ENCODE peak calls at places on chromosomes 4 and X, in ten cellular contexts. D, K, A, N, C, S, V, J, G and R are unnamed samples.

GRCh38 chrX:38293741-38294140 is 33.6 kb downstream of the RPGR start:
- DNase-seq in G (no peak), D (no peak), K (no peak), J (no peak), N (no peak), A (no peak), S (no peak), V (peak; percentile 26), C (peak; percentile 33), R (no peak)

GRCh38 chr4:47386592-47387235 is 76.8 kb downstream of the COMMD8 start:
- DNase-seq in S (no peak), N (no peak), V (no peak), A (no peak), G (no peak), C (peak; percentile 87), J (no peak), D (no peak), K (no peak), R (no peak)

GRCh38 chr4:1572521-1572920 is 111.6 kb downstream of the FAM53A start:
- DNase-seq in K (peak; percentile 29), N (no peak), J (no peak), C (no peak), A (peak; percentile 39), V (no peak), G (peak; percentile 18), S (no peak), D (no peak), R (no peak)

GRCh38 chr4:78058591-78059523 is 1.7 kb downstream of the FRAS1 start:
- DNase-seq in J (peak; percentile 20), D (peak; percentile 24), K (peak; percentile 58), C (peak; percentile 16), G (peak; percentile 61), V (peak; percentile 17), A (peak; percentile 91), N (peak; percentile 77), S (peak; percentile 68), R (peak; percentile 61)

GRCh38 chr4:179110356-179110755 is 1668.1 kb upstream of the AGA start:
- DNase-seq in N (no peak), K (no peak), G (no peak), C (no peak), J (no peak), A (no peak), V (peak; percentile 94), S (no peak), D (no peak), R (no peak)

GRCh38 chr4:185211035-185211434 is 1.6 kb downstream of the SNX25 start:
- DNase-seq in D (no peak), S (no peak), C (peak; percentile 42), N (no peak), G (no peak), A (peak; percentile 30), J (no peak), V (peak; percentile 20), K (no peak), R (no peak)

GRCh38 chr4:48483777-48484493 is 792 bp downstream of the SLC10A4 start:
- DNase-seq in V (no peak), A (peak; percentile 29), K (no peak), C (no peak), G (peak; percentile 39), J (no peak), N (no peak), D (no peak), S (no peak), R (peak; percentile 49)

GRCh38 chrX:69504626-69505612 is 793 bp downstream of the NALF2 start:
- DNase-seq in G (no peak), K (no peak), N (peak; percentile 36), D (no peak), S (no peak), A (peak; percentile 55), J (no peak), C (no peak), V (no peak), R (no peak)

GRCh38 chr4:158590219-158590618 is 68.5 kb downstream of the RXFP1 start:
- DNase-seq in S (no peak), D (no peak), V (no peak), C (no peak), K (no peak), G (no peak), A (no peak), N (no peak), J (no peak), R (no peak)

GRCh38 chr4:21476753-21477152 is 471.8 kb downstream of the KCNIP4 start:
- DNase-seq in D (no peak), C (no peak), G (no peak), A (peak; percentile 81), N (peak; percentile 65), S (no peak), J (no peak), K (no peak), V (no peak), R (no peak)

GRCh38 chrX:71941771-71942170 is 31.1 kb downstream of the NHSL2 start:
- DNase-seq in C (peak; percentile 82), G (no peak), V (peak; percentile 74), K (peak; percentile 61), N (peak; percentile 33), J (no peak), S (no peak), D (peak; percentile 32), A (no peak), R (no peak)

GRCh38 chr4:82643994-82644730 is 82.4 kb upstream of the TMEM150C start:
- DNase-seq in S (no peak), V (no peak), J (no peak), A (no peak), N (no peak), G (no peak), K (no peak), C (peak; percentile 29), D (no peak), R (no peak)

GRCh38 chr4:162485486-162485885 is 321.7 kb upstream of the FSTL5 start:
- DNase-seq in G (no peak), D (no peak), J (no peak), N (no peak), K (no peak), V (no peak), A (no peak), S (no peak), C (no peak), R (no peak)

GRCh38 chr4:7055111-7055989 is 12.2 kb downstream of the TADA2B start:
- DNase-seq in D (no peak), S (no peak), C (no peak), G (peak; percentile 19), V (peak; percentile 19), J (no peak), K (peak; percentile 35), A (no peak), N (no peak), R (no peak)

GRCh38 chrX:143854006-143854405 is 29.9 kb upstream of the UBE2NL start:
- DNase-seq in G (no peak), D (no peak), S (no peak), V (peak; percentile 47), J (no peak), C (peak; percentile 40), N (no peak), A (no peak), K (no peak), R (no peak)

GRCh38 chr4:142474398-142475087 is 371.6 kb downstream of the INPP4B start:
- DNase-seq in C (no peak), G (no peak), S (no peak), V (no peak), K (no peak), A (no peak), D (no peak), N (no peak), J (peak; percentile 22), R (no peak)

GRCh38 chrX:24982306-24982965 is 33.3 kb downstream of the ARX start:
- DNase-seq in S (no peak), G (no peak), K (no peak), J (no peak), N (no peak), A (no peak), V (no peak), C (peak; percentile 33), D (no peak), R (no peak)

GRCh38 chrX:20254712-20255299 is 11.9 kb downstream of the RPS6KA3 start:
- DNase-seq in D (no peak), N (no peak), A (no peak), C (peak; percentile 70), S (no peak), J (no peak), G (no peak), V (peak; percentile 70), K (no peak), R (no peak)

GRCh38 chr4:158496030-158496741 is 25.5 kb upstream of the RXFP1 start:
- DNase-seq in V (no peak), C (peak; percentile 2), D (peak; percentile 20), A (peak; percentile 76), G (peak; percentile 58), K (peak; percentile 42), S (no peak), J (no peak), N (peak; percentile 59), R (peak; percentile 65)

GRCh38 chr4:143701365-143701764 is 890 bp upstream of the FREM3 start:
- DNase-seq in G (no peak), V (no peak), A (no peak), N (no peak), J (no peak), S (no peak), C (no peak), D (no peak), K (no peak), R (no peak)
- H3K4me3 ChIP-seq in G (no peak overlapping the region), V (no peak overlapping the region), A (peak overlapping the region; percentile 64), N (peak overlapping the region; percentile 26), J (peak overlapping the region; percentile 61), S (no peak overlapping the region), C (no peak overlapping the region), D (peak overlapping the region; percentile 66), K (no peak overlapping the region), R (no peak overlapping the region)

GRCh38 chrX:49878128-49878833 is 1.0 kb upstream of the USP27X start:
- DNase-seq in D (peak; percentile 13), K (peak; percentile 44), G (no peak), C (no peak), V (no peak), N (no peak), A (peak; percentile 32), S (no peak), J (no peak), R (no peak)
- H3K4me3 ChIP-seq in D (peak overlapping the region; percentile 74), K (peak overlapping the region; percentile 83), G (no peak overlapping the region), C (peak overlapping the region; percentile 69), V (peak overlapping the region; percentile 59), N (peak overlapping the region; percentile 50), A (peak overlapping the region; percentile 60), S (peak overlapping the region; percentile 80), J (peak overlapping the region; percentile 74), R (peak overlapping the region; percentile 60)

GRCh38 chr4:88277711-88278025 is 6.7 kb downstream of the PPM1K start:
- DNase-seq in J (no peak), K (no peak), S (no peak), D (no peak), V (no peak), G (no peak), N (no peak), C (no peak), A (no peak), R (no peak)
- H3K4me3 ChIP-seq in J (no peak overlapping the region), K (no peak overlapping the region), S (no peak overlapping the region), D (peak overlapping the region; percentile 94), V (no peak overlapping the region), G (no peak overlapping the region), N (no peak overlapping the region), C (no peak overlapping the region), A (no peak overlapping the region), R (no peak overlapping the region)

DNA sequence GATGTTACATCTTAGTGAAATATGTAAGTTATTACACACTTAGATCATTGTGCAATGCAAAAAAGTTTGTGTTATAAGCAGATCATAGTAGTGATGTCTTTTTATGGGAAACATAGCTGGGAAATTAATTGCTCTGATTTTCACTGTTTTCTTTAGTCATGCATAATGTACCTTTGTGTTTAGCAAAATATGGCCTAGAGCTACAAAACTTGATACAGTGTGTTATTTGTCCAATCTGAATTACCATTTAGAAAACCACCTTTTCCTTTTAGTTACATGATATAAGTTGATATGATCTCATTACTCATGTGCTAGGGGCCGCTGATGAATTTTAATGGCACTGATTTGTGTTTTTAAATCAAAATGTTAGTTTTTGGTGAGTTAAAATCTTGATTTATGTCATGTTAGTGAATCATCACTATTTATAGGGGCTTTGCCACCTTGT is 2.0 kb downstream of the BMPR1B start:
- DNase-seq in G (no peak), C (no peak), S (no peak), N (no peak), A (no peak), V (no peak), D (no peak), J (no peak), K (no peak), R (no peak)
- H3K4me3 ChIP-seq in G (no peak overlapping the region), C (no peak overlapping the region), S (no peak overlapping the region), N (no peak overlapping the region), A (no peak overlapping the region), V (no peak overlapping the region), D (no peak overlapping the region), J (no peak overlapping the region), K (no peak overlapping the region), R (no peak overlapping the region)